ENCODE peak calls at places on chromosomes 12 and 14, in six cellular contexts. One of them, this sample, is unnamed.

GRCh38 chr12:67482751-67483661 is 165.5 kb upstream of the DYRK2 start:
- DNase-seq in G401: peak
- DNase-seq in pancreas: peak
- DNase-seq in MCF 10A: peak
- DNase-seq in RWPE1: no peak
- DNase-seq in stimulated activated CD8-positive, alpha-beta memory T cell treated with anti-CD3 and anti-CD28 coated beads, Interleukin-2, amount 100 ng/mL, for 1 hour: peak
- DNase-seq in this sample: peak

GRCh38 chr14:51228890-51229289 is 11.2 kb upstream of the TMX1 start:
- DNase-seq in RWPE1: no peak
- DNase-seq in stimulated activated CD8-positive, alpha-beta memory T cell treated with anti-CD3 and anti-CD28 coated beads, Interleukin-2, amount 100 ng/mL, for 1 hour: no peak
- DNase-seq in pancreas: no peak
- DNase-seq in MCF 10A: no peak
- DNase-seq in G401: no peak
- DNase-seq in this sample: no peak

GRCh38 chr12:108980831-108981618 is 39.8 kb downstream of the SVOP start:
- DNase-seq in stimulated activated CD8-positive, alpha-beta memory T cell treated with anti-CD3 and anti-CD28 coated beads, Interleukin-2, amount 100 ng/mL, for 1 hour: no peak
- DNase-seq in pancreas: no peak
- DNase-seq in RWPE1: no peak
- DNase-seq in MCF 10A: no peak
- DNase-seq in G401: peak
- DNase-seq in this sample: no peak

GRCh38 chr14:23435540-23436326 is at the start of gene MYH7:
- DNase-seq in pancreas: no peak
- DNase-seq in MCF 10A: no peak
- DNase-seq in G401: no peak
- DNase-seq in RWPE1: no peak
- DNase-seq in stimulated activated CD8-positive, alpha-beta memory T cell treated with anti-CD3 and anti-CD28 coated beads, Interleukin-2, amount 100 ng/mL, for 1 hour: no peak
- DNase-seq in this sample: no peak

GRCh38 chr12:84756961-84757360 is 155.6 kb downstream of the SLC6A15 start:
- DNase-seq in G401: no peak
- DNase-seq in RWPE1: no peak
- DNase-seq in pancreas: no peak
- DNase-seq in stimulated activated CD8-positive, alpha-beta memory T cell treated with anti-CD3 and anti-CD28 coated beads, Interleukin-2, amount 100 ng/mL, for 1 hour: no peak
- DNase-seq in MCF 10A: no peak
- DNase-seq in this sample: no peak

GRCh38 chr12:76764856-76765255 is 941 bp downstream of the ZDHHC17 start:
- DNase-seq in MCF 10A: peak
- DNase-seq in stimulated activated CD8-positive, alpha-beta memory T cell treated with anti-CD3 and anti-CD28 coated beads, Interleukin-2, amount 100 ng/mL, for 1 hour: no peak
- DNase-seq in RWPE1: peak
- DNase-seq in pancreas: no peak
- DNase-seq in G401: peak
- DNase-seq in this sample: peak

GRCh38 chr14:49446801-49447200 is 139.4 kb downstream of the RPS29 start:
- DNase-seq in pancreas: no peak
- DNase-seq in MCF 10A: no peak
- DNase-seq in G401: no peak
- DNase-seq in RWPE1: no peak
- DNase-seq in stimulated activated CD8-positive, alpha-beta memory T cell treated with anti-CD3 and anti-CD28 coated beads, Interleukin-2, amount 100 ng/mL, for 1 hour: no peak
- DNase-seq in this sample: no peak

GRCh38 chr12:106766393-106766826 is 8.1 kb upstream of the RIC8B start:
- DNase-seq in G401: peak
- DNase-seq in MCF 10A: peak
- DNase-seq in pancreas: peak
- DNase-seq in RWPE1: no peak
- DNase-seq in stimulated activated CD8-positive, alpha-beta memory T cell treated with anti-CD3 and anti-CD28 coated beads, Interleukin-2, amount 100 ng/mL, for 1 hour: no peak
- DNase-seq in this sample: peak

GRCh38 chr14:71372411-71372838 is 465.2 kb downstream of the PCNX1 start:
- DNase-seq in MCF 10A: peak
- DNase-seq in pancreas: no peak
- DNase-seq in stimulated activated CD8-positive, alpha-beta memory T cell treated with anti-CD3 and anti-CD28 coated beads, Interleukin-2, amount 100 ng/mL, for 1 hour: no peak
- DNase-seq in RWPE1: peak
- DNase-seq in G401: no peak
- DNase-seq in this sample: no peak

GRCh38 chr14:55699131-55700057 is 119.4 kb downstream of the KTN1 start:
- DNase-seq in G401: peak
- DNase-seq in stimulated activated CD8-positive, alpha-beta memory T cell treated with anti-CD3 and anti-CD28 coated beads, Interleukin-2, amount 100 ng/mL, for 1 hour: no peak
- DNase-seq in RWPE1: peak
- DNase-seq in pancreas: no peak
- DNase-seq in MCF 10A: peak
- DNase-seq in this sample: no peak

GRCh38 chr14:49559979-49560768 is 26.0 kb downstream of the RPS29 start:
- DNase-seq in stimulated activated CD8-positive, alpha-beta memory T cell treated with anti-CD3 and anti-CD28 coated beads, Interleukin-2, amount 100 ng/mL, for 1 hour: no peak
- DNase-seq in G401: no peak
- DNase-seq in MCF 10A: no peak
- DNase-seq in RWPE1: no peak
- DNase-seq in pancreas: no peak
- DNase-seq in this sample: no peak

GRCh38 chr14:106586098-106586704 is 1059.8 kb downstream of the TMEM121 start:
- DNase-seq in MCF 10A: peak
- DNase-seq in stimulated activated CD8-positive, alpha-beta memory T cell treated with anti-CD3 and anti-CD28 coated beads, Interleukin-2, amount 100 ng/mL, for 1 hour: peak
- DNase-seq in pancreas: peak
- DNase-seq in RWPE1: peak
- DNase-seq in G401: no peak
- DNase-seq in this sample: no peak

GRCh38 chr12:45433441-45433868 is 217.6 kb downstream of the ANO6 start:
- DNase-seq in RWPE1: no peak
- DNase-seq in G401: no peak
- DNase-seq in pancreas: no peak
- DNase-seq in MCF 10A: no peak
- DNase-seq in stimulated activated CD8-positive, alpha-beta memory T cell treated with anti-CD3 and anti-CD28 coated beads, Interleukin-2, amount 100 ng/mL, for 1 hour: no peak
- DNase-seq in this sample: no peak

GRCh38 chr14:82724296-82724695 is 1190.6 kb upstream of the SEL1L start:
- DNase-seq in RWPE1: no peak
- DNase-seq in pancreas: no peak
- DNase-seq in stimulated activated CD8-positive, alpha-beta memory T cell treated with anti-CD3 and anti-CD28 coated beads, Interleukin-2, amount 100 ng/mL, for 1 hour: no peak
- DNase-seq in G401: no peak
- DNase-seq in MCF 10A: peak
- DNase-seq in this sample: no peak

This sample was measured in pons.